ENCODE peak calls at places on chromosomes 16 and 17, in five cellular contexts. One of them, this sample, is unnamed.

GRCh38 chr16:69319826-69320730 is 8.9 kb downstream of the VPS4A start:
- DNase-seq in SK-N-SH: no peak
- DNase-seq in kidney: no peak
- DNase-seq in Peyer's patch: no peak
- DNase-seq in lower lobe of right lung: no peak
- DNase-seq in this sample: peak; percentile 68

GRCh38 chr16:75065808-75066149 is 50.8 kb downstream of the LDHD start:
- DNase-seq in SK-N-SH: no peak
- DNase-seq in kidney: no peak
- DNase-seq in Peyer's patch: no peak
- DNase-seq in lower lobe of right lung: no peak
- DNase-seq in this sample: no peak

GRCh38 chr17:40121191-40121885 is 433 bp upstream of the MSL1 start:
- DNase-seq in SK-N-SH: no peak
- DNase-seq in kidney: no peak
- DNase-seq in Peyer's patch: peak; percentile 70
- DNase-seq in lower lobe of right lung: peak; percentile 65
- DNase-seq in this sample: peak; percentile 89

GRCh38 chr16:8173111-8173644 is 417.1 kb downstream of the TMEM114 start:
- DNase-seq in SK-N-SH: peak; percentile 67
- DNase-seq in kidney: no peak
- DNase-seq in Peyer's patch: peak; percentile 77
- DNase-seq in lower lobe of right lung: peak; percentile 64
- DNase-seq in this sample: peak; percentile 75

GRCh38 chr16:51880776-51881175 is 666.2 kb downstream of the TOX3 start:
- DNase-seq in SK-N-SH: no peak
- DNase-seq in kidney: no peak
- DNase-seq in Peyer's patch: no peak
- DNase-seq in lower lobe of right lung: no peak
- DNase-seq in this sample: no peak

GRCh38 chr17:7260601-7261376 is 1.5 kb downstream of the CLDN7 start:
- DNase-seq in SK-N-SH: no peak
- DNase-seq in kidney: peak; percentile 94
- DNase-seq in Peyer's patch: peak; percentile 87
- DNase-seq in lower lobe of right lung: peak; percentile 89
- DNase-seq in this sample: peak; percentile 86

GRCh38 chr16:50273888-50274770 is 7.8 kb downstream of the ADCY7 start:
- DNase-seq in SK-N-SH: no peak
- DNase-seq in kidney: peak; percentile 73
- DNase-seq in Peyer's patch: peak; percentile 51
- DNase-seq in lower lobe of right lung: peak; percentile 74
- DNase-seq in this sample: peak; percentile 93

GRCh38 chr16:64892843-64893242 is 229.0 kb downstream of the CDH11 start:
- DNase-seq in SK-N-SH: no peak
- DNase-seq in kidney: no peak
- DNase-seq in Peyer's patch: no peak
- DNase-seq in lower lobe of right lung: no peak
- DNase-seq in this sample: no peak

GRCh38 chr17:31318298-31319190 is 2.9 kb downstream of the EVI2A start:
- DNase-seq in SK-N-SH: no peak
- DNase-seq in kidney: no peak
- DNase-seq in Peyer's patch: no peak
- DNase-seq in lower lobe of right lung: no peak
- DNase-seq in this sample: peak; percentile 63

GRCh38 chr16:14496786-14497185 is 133.3 kb downstream of the PARN start:
- DNase-seq in SK-N-SH: no peak
- DNase-seq in kidney: no peak
- DNase-seq in Peyer's patch: no peak
- DNase-seq in lower lobe of right lung: no peak
- DNase-seq in this sample: no peak

GRCh38 chr17:79944251-79944812 is 91.3 kb downstream of the TBC1D16 start:
- DNase-seq in SK-N-SH: peak; percentile 43
- DNase-seq in kidney: peak; percentile 36
- DNase-seq in Peyer's patch: peak; percentile 42
- DNase-seq in lower lobe of right lung: peak; percentile 24
- DNase-seq in this sample: peak; percentile 55

GRCh38 chr17:79947351-79948031 is 88.2 kb downstream of the TBC1D16 start:
- DNase-seq in SK-N-SH: no peak
- DNase-seq in kidney: peak; percentile 68
- DNase-seq in Peyer's patch: no peak
- DNase-seq in lower lobe of right lung: peak; percentile 39
- DNase-seq in this sample: peak; percentile 66

GRCh38 chr17:48299760-48300159 is 130.3 kb downstream of the SKAP1 start:
- DNase-seq in SK-N-SH: no peak
- DNase-seq in kidney: no peak
- DNase-seq in Peyer's patch: no peak
- DNase-seq in lower lobe of right lung: no peak
- DNase-seq in this sample: no peak

GRCh38 chr16:27689711-27690110 is 139.8 kb downstream of the KATNIP start:
- DNase-seq in SK-N-SH: no peak
- DNase-seq in kidney: peak; percentile 33
- DNase-seq in Peyer's patch: no peak
- DNase-seq in lower lobe of right lung: no peak
- DNase-seq in this sample: no peak

GRCh38 chr17:17924857-17925250 is 47.3 kb downstream of the TOM1L2 start:
- DNase-seq in SK-N-SH: no peak
- DNase-seq in kidney: no peak
- DNase-seq in Peyer's patch: no peak
- DNase-seq in lower lobe of right lung: no peak
- DNase-seq in this sample: no peak

GRCh38 chr17:3474212-3474611 is 1.6 kb upstream of the ASPA start:
- DNase-seq in SK-N-SH: no peak
- DNase-seq in kidney: no peak
- DNase-seq in Peyer's patch: no peak
- DNase-seq in lower lobe of right lung: no peak
- DNase-seq in this sample: no peak

GRCh38 chr17:45261577-45262515 is at the start of gene SPATA32:
- DNase-seq in SK-N-SH: peak; percentile 71
- DNase-seq in kidney: peak; percentile 85
- DNase-seq in Peyer's patch: peak; percentile 78
- DNase-seq in lower lobe of right lung: peak; percentile 84
- DNase-seq in this sample: peak; percentile 95

GRCh38 chr16:85878875-85879274 is 20.1 kb upstream of the IRF8 start:
- DNase-seq in SK-N-SH: no peak
- DNase-seq in kidney: no peak
- DNase-seq in Peyer's patch: no peak
- DNase-seq in lower lobe of right lung: no peak
- DNase-seq in this sample: no peak

GRCh38 chr16:81469710-81470481 is 25.3 kb downstream of the CMIP start:
- DNase-seq in SK-N-SH: no peak
- DNase-seq in kidney: peak; percentile 79
- DNase-seq in Peyer's patch: no peak
- DNase-seq in lower lobe of right lung: peak; percentile 78
- DNase-seq in this sample: peak; percentile 92

GRCh38 chr16:15608398-15609285 is 34.3 kb downstream of the MARF1 start:
- DNase-seq in SK-N-SH: no peak
- DNase-seq in kidney: no peak
- DNase-seq in Peyer's patch: no peak
- DNase-seq in lower lobe of right lung: no peak
- DNase-seq in this sample: no peak

GRCh38 chr16:82452002-82452741 is 174.6 kb upstream of the CDH13 start:
- DNase-seq in SK-N-SH: no peak
- DNase-seq in kidney: peak; percentile 77
- DNase-seq in Peyer's patch: no peak
- DNase-seq in lower lobe of right lung: peak; percentile 47
- DNase-seq in this sample: no peak

GRCh38 chr16:63457869-63458268 is 1421.6 kb upstream of the CDH8 start:
- DNase-seq in SK-N-SH: no peak
- DNase-seq in kidney: no peak
- DNase-seq in Peyer's patch: no peak
- DNase-seq in lower lobe of right lung: no peak
- DNase-seq in this sample: no peak

GRCh38 chr16:49332589-49333267 is 40.9 kb upstream of the C16orf78 start:
- DNase-seq in SK-N-SH: no peak
- DNase-seq in kidney: no peak
- DNase-seq in Peyer's patch: no peak
- DNase-seq in lower lobe of right lung: no peak
- DNase-seq in this sample: no peak

GRCh38 chr17:72953621-72954020 is 138.9 kb downstream of the SLC39A11 start:
- DNase-seq in SK-N-SH: no peak
- DNase-seq in kidney: no peak
- DNase-seq in Peyer's patch: no peak
- DNase-seq in lower lobe of right lung: no peak
- DNase-seq in this sample: no peak

GRCh38 chr17:58344791-58345157 is 7.2 kb downstream of the SUPT4H1 start:
- DNase-seq in SK-N-SH: no peak
- DNase-seq in kidney: no peak
- DNase-seq in Peyer's patch: no peak
- DNase-seq in lower lobe of right lung: no peak
- DNase-seq in this sample: peak; percentile 84

GRCh38 chr16:180101-180920 is at the start of gene HBQ1:
- DNase-seq in SK-N-SH: peak; percentile 97
- DNase-seq in kidney: peak; percentile 69
- DNase-seq in Peyer's patch: no peak
- DNase-seq in lower lobe of right lung: no peak
- DNase-seq in this sample: no peak

GRCh38 chr17:55281592-55282378 is 17.0 kb downstream of the HLF start:
- DNase-seq in SK-N-SH: no peak
- DNase-seq in kidney: no peak
- DNase-seq in Peyer's patch: no peak
- DNase-seq in lower lobe of right lung: no peak
- DNase-seq in this sample: no peak

GRCh38 chr17:55283256-55283965 is 18.7 kb downstream of the HLF start:
- DNase-seq in SK-N-SH: no peak
- DNase-seq in kidney: no peak
- DNase-seq in Peyer's patch: no peak
- DNase-seq in lower lobe of right lung: no peak
- DNase-seq in this sample: no peak

GRCh38 chr17:55284001-55284884 is 19.5 kb downstream of the HLF start:
- DNase-seq in SK-N-SH: no peak
- DNase-seq in kidney: no peak
- DNase-seq in Peyer's patch: no peak
- DNase-seq in lower lobe of right lung: no peak
- DNase-seq in this sample: no peak

GRCh38 chr17:55279788-55280579 is 15.2 kb downstream of the HLF start:
- DNase-seq in SK-N-SH: no peak
- DNase-seq in kidney: no peak
- DNase-seq in Peyer's patch: no peak
- DNase-seq in lower lobe of right lung: no peak
- DNase-seq in this sample: no peak

GRCh38 chr17:55282379-55282702 is 17.6 kb downstream of the HLF start:
- DNase-seq in SK-N-SH: no peak
- DNase-seq in kidney: no peak
- DNase-seq in Peyer's patch: no peak
- DNase-seq in lower lobe of right lung: no peak
- DNase-seq in this sample: no peak
- H3K27ac ChIP-seq in SK-N-SH: no peak overlapping the region
- H3K27ac ChIP-seq in kidney: peak overlapping the region; percentile 8
- H3K27ac ChIP-seq in Peyer's patch: no peak overlapping the region
- H3K27ac ChIP-seq in lower lobe of right lung: peak overlapping the region; percentile 78
- H3K27ac ChIP-seq in this sample: peak overlapping the region; percentile 77

DNA sequence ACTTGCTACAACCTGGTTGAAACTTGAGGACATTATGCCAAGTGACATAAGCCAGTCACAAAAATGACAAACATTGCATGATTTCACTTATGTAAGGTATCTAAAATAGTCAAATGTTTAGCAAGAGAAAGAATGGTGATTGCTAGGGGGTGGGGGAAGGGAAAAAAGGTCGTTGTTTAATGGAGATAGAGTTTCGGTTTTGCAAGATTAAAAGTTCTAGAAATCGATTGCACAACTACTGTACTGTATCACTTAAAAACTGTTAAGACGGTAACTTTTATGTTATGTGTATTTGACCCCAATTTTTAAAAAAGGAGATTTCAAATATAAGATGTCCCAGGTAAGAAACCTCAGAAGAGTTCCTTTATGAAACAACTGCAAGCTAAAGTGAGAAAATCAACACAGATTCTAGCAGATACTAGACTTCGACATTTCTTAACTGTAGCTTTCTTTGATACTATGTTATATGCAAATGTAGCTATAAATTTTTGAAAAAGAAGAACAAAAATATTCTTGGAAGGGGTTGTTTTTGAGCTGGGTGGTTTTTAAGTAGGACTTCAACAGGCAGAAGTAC is 5.9 kb downstream of the MEOX1 start:
- DNase-seq in SK-N-SH: no peak
- DNase-seq in kidney: no peak
- DNase-seq in Peyer's patch: no peak
- DNase-seq in lower lobe of right lung: no peak
- DNase-seq in this sample: no peak
- H3K27ac ChIP-seq in SK-N-SH: no peak overlapping the region
- H3K27ac ChIP-seq in kidney: no peak overlapping the region
- H3K27ac ChIP-seq in Peyer's patch: no peak overlapping the region
- H3K27ac ChIP-seq in lower lobe of right lung: no peak overlapping the region
- H3K27ac ChIP-seq in this sample: peak overlapping the region; percentile 76

GRCh38 chr16:67395105-67395457 is 1.8 kb upstream of the TPPP3 start:
- DNase-seq in SK-N-SH: no peak
- DNase-seq in kidney: peak; percentile 70
- DNase-seq in Peyer's patch: no peak
- DNase-seq in lower lobe of right lung: no peak
- DNase-seq in this sample: no peak

GRCh38 chr16:67396775-67397450 is 3.6 kb upstream of the TPPP3 start:
- DNase-seq in SK-N-SH: no peak
- DNase-seq in kidney: no peak
- DNase-seq in Peyer's patch: no peak
- DNase-seq in lower lobe of right lung: no peak
- DNase-seq in this sample: peak; percentile 41

GRCh38 chr16:67395458-67396158 is 2.3 kb upstream of the TPPP3 start:
- DNase-seq in SK-N-SH: no peak
- DNase-seq in kidney: peak; percentile 66
- DNase-seq in Peyer's patch: no peak
- DNase-seq in lower lobe of right lung: no peak
- DNase-seq in this sample: peak; percentile 70

GRCh38 chr16:67397451-67397801 is 4.1 kb upstream of the TPPP3 start:
- DNase-seq in SK-N-SH: no peak
- DNase-seq in kidney: peak; percentile 86
- DNase-seq in Peyer's patch: no peak
- DNase-seq in lower lobe of right lung: peak; percentile 45
- DNase-seq in this sample: peak; percentile 47

GRCh38 chr16:67396159-67396774 is 3.0 kb upstream of the TPPP3 start:
- DNase-seq in SK-N-SH: peak; percentile 87
- DNase-seq in kidney: peak; percentile 96
- DNase-seq in Peyer's patch: peak; percentile 92
- DNase-seq in lower lobe of right lung: peak; percentile 84
- DNase-seq in this sample: peak; percentile 74
- H3K27ac ChIP-seq in SK-N-SH: no peak overlapping the region
- H3K27ac ChIP-seq in kidney: peak overlapping the region; percentile 51
- H3K27ac ChIP-seq in Peyer's patch: peak overlapping the region; percentile 68
- H3K27ac ChIP-seq in lower lobe of right lung: peak overlapping the region; percentile 76
- H3K27ac ChIP-seq in this sample: peak overlapping the region; percentile 40

DNA sequence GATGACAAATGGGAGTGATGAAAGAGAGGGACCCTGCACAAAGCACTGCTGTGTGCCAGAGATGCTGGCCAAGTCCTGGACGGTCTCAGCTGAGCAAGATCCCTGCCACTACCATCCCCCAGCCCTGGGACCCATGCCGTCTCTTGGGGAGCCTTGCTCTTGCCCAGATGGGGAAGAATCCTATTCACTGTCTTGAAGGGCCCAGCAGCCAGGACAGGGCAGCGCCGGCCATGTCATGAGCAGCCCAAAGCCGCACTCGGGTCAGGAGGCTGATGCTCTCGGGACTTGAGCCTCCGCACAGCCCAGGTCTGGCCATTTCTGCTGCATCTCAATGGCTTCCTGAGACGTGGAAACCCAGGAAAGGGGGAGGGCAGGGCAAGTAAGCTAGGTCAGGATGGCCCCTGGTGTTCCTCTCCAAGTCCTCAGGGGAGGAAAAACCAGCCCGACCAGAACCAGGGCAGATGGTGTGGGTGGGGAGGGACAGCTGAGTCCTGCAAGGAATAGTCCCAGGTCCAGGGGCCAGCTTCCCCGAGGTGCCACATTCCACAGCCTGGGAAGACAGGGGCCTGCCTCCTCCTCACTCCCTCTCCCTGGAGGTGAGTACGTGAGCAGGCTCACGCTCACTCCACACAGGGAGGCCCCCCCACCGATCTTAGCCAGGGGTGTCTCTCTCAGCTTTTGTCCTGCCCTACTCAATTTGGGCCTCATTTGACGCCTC is 7.8 kb upstream of the KRT19 start:
- DNase-seq in SK-N-SH: no peak
- DNase-seq in kidney: no peak
- DNase-seq in Peyer's patch: peak; percentile 65
- DNase-seq in lower lobe of right lung: no peak
- DNase-seq in this sample: peak; percentile 61
- H3K27ac ChIP-seq in SK-N-SH: no peak overlapping the region
- H3K27ac ChIP-seq in kidney: no peak overlapping the region
- H3K27ac ChIP-seq in Peyer's patch: no peak overlapping the region
- H3K27ac ChIP-seq in lower lobe of right lung: peak overlapping the region; percentile 18
- H3K27ac ChIP-seq in this sample: no peak overlapping the region

This sample was measured in spleen.